ENCODE peak calls at places on chromosomes 1 and 21, in six cellular contexts. Z is iris pigment epithelial cell; B is Caki2; I is MG63; D is stimulated activated CD4-positive, alpha-beta T cell treated with anti-CD3 and anti-CD28 coated beads, Interleukin-1b, Interleukin-23, amount 100 ng/mL, for 24 hours; G is tibial nerve. C is an unnamed sample.
A peak's percentile ranks its signal among the peaks of the same experiment; 100 is the strongest.

GRCh38 chr1:9881838-9882249 is 28.2 kb downstream of the CTNNBIP1 start:
- DNase-seq in B (no peak), Z (peak; percentile 75), D (no peak), I (peak; percentile 84), G (no peak), C (no peak)

GRCh38 chr21:45763074-45763473 is 119.5 kb downstream of the PCBP3 start:
- DNase-seq in Z (no peak), D (no peak), B (no peak), I (no peak), G (no peak), C (no peak)

GRCh38 chr1:91894036-91894761 is 8.2 kb upstream of the TGFBR3 start:
- DNase-seq in Z (peak; percentile 78), G (no peak), B (no peak), I (no peak), D (no peak), C (no peak)

GRCh38 chr1:117562581-117563491 is 43.0 kb upstream of the TENT5C start:
- DNase-seq in B (no peak), I (no peak), Z (no peak), G (no peak), D (no peak), C (no peak)

GRCh38 chr1:111596499-111596898 is 23.1 kb upstream of the RAP1A start:
- DNase-seq in I (no peak), B (no peak), Z (no peak), D (no peak), G (no peak), C (no peak)

GRCh38 chr1:50873458-50874187 is 86.4 kb downstream of the FAF1 start:
- DNase-seq in B (peak; percentile 92), D (peak; percentile 49), I (peak; percentile 59), Z (peak; percentile 69), G (peak; percentile 19), C (no peak)

GRCh38 chr1:216430744-216431143 is 7.5 kb upstream of the USH2A start:
- DNase-seq in Z (no peak), B (no peak), D (no peak), I (no peak), G (no peak), C (no peak)

GRCh38 chr21:29181799-29182470 is 51.5 kb downstream of the MAP3K7CL start:
- DNase-seq in D (no peak), I (peak; percentile 48), B (peak; percentile 67), G (no peak), Z (peak; percentile 95), C (no peak)

GRCh38 chr1:94527447-94528031 is 14.0 kb downstream of the F3 start:
- DNase-seq in B (peak; percentile 18), D (no peak), G (no peak), Z (peak; percentile 65), I (no peak), C (no peak)

GRCh38 chr1:10242135-10242534 is 31.8 kb downstream of the KIF1B start:
- DNase-seq in I (no peak), G (no peak), D (no peak), B (no peak), Z (no peak), C (no peak)

GRCh38 chr1:59057801-59058200 is 239.1 kb upstream of the FGGY start:
- DNase-seq in G (no peak), D (no peak), B (no peak), Z (no peak), I (no peak), C (no peak)

GRCh38 chr1:21490774-21491482 is 18.3 kb upstream of the ALPL start:
- DNase-seq in G (no peak), D (peak; percentile 13), B (peak; percentile 16), I (peak; percentile 90), Z (peak; percentile 74), C (no peak)

GRCh38 chr21:37230632-37231246 is 36.4 kb downstream of the VPS26C start:
- DNase-seq in D (no peak), B (no peak), Z (no peak), G (no peak), I (no peak), C (no peak)

GRCh38 chr1:161772397-161772796 is 6.3 kb downstream of the ATF6 start:
- DNase-seq in I (no peak), Z (peak; percentile 36), D (no peak), G (no peak), B (no peak), C (no peak)

GRCh38 chr1:43367026-43367903 is 546 bp downstream of the ELOVL1 start:
- DNase-seq in Z (no peak), D (peak; percentile 65), B (no peak), G (no peak), I (peak; percentile 91), C (no peak)

C was measured in breast epithelium.